ENCODE peak calls at places on chromosomes 11 and 22, in four cellular contexts. One of them, this sample, is unnamed.

GRCh38 chr11:20668844-20669832 is at the start of gene NELL1:
- DNase-seq in H9: peak; percentile 54
- DNase-seq in skeletal muscle cell: no peak
- DNase-seq in NCI-H2081: peak; percentile 45
- DNase-seq in this sample: no peak

GRCh38 chr11:117876049-117876340 is 463 bp downstream of the FXYD6 start:
- DNase-seq in H9: no peak
- DNase-seq in skeletal muscle cell: no peak
- DNase-seq in NCI-H2081: no peak
- DNase-seq in this sample: no peak

GRCh38 chr22:23183107-23183698 is 2.9 kb downstream of the BCR start:
- DNase-seq in H9: peak; percentile 79
- DNase-seq in skeletal muscle cell: peak; percentile 60
- DNase-seq in NCI-H2081: no peak
- DNase-seq in this sample: no peak

GRCh38 chr11:117715801-117716200 is 81.2 kb downstream of the DSCAML1 start:
- DNase-seq in H9: no peak
- DNase-seq in skeletal muscle cell: no peak
- DNase-seq in NCI-H2081: no peak
- DNase-seq in this sample: no peak

GRCh38 chr11:3129181-3129590 is 35.9 kb downstream of the OSBPL5 start:
- DNase-seq in H9: no peak
- DNase-seq in skeletal muscle cell: no peak
- DNase-seq in NCI-H2081: no peak
- DNase-seq in this sample: peak; percentile 55

GRCh38 chr11:107545101-107545514 is 20.4 kb downstream of the ALKBH8 start:
- DNase-seq in H9: no peak
- DNase-seq in skeletal muscle cell: peak; percentile 25
- DNase-seq in NCI-H2081: no peak
- DNase-seq in this sample: no peak

GRCh38 chr11:86184728-86185127 is 59.8 kb upstream of the EED start:
- DNase-seq in H9: no peak
- DNase-seq in skeletal muscle cell: no peak
- DNase-seq in NCI-H2081: no peak
- DNase-seq in this sample: no peak

GRCh38 chr22:34804588-34804987 is 261.4 kb upstream of the ISX start:
- DNase-seq in H9: peak; percentile 46
- DNase-seq in skeletal muscle cell: no peak
- DNase-seq in NCI-H2081: no peak
- DNase-seq in this sample: no peak

GRCh38 chr11:5004429-5005274 is 10.0 kb downstream of the OR51L1 start:
- DNase-seq in H9: peak; percentile 40
- DNase-seq in skeletal muscle cell: peak; percentile 20
- DNase-seq in NCI-H2081: peak; percentile 80
- DNase-seq in this sample: no peak

GRCh38 chr11:83140691-83141455 is 16.1 kb upstream of the PCF11 start:
- DNase-seq in H9: no peak
- DNase-seq in skeletal muscle cell: no peak
- DNase-seq in NCI-H2081: no peak
- DNase-seq in this sample: no peak

GRCh38 chr11:65188486-65188885 is 6.8 kb downstream of the CAPN1 start:
- DNase-seq in H9: no peak
- DNase-seq in skeletal muscle cell: no peak
- DNase-seq in NCI-H2081: no peak
- DNase-seq in this sample: peak; percentile 49

GRCh38 chr11:120055646-120056045 is 82.3 kb downstream of the TRIM29 start:
- DNase-seq in H9: peak; percentile 41
- DNase-seq in skeletal muscle cell: no peak
- DNase-seq in NCI-H2081: no peak
- DNase-seq in this sample: no peak

GRCh38 chr11:61923166-61924015 is 6.0 kb upstream of the RAB3IL1 start:
- DNase-seq in H9: peak; percentile 72
- DNase-seq in skeletal muscle cell: peak; percentile 29
- DNase-seq in NCI-H2081: no peak
- DNase-seq in this sample: peak; percentile 95

GRCh38 chr11:132064987-132065620 is 694.7 kb downstream of the NTM start:
- DNase-seq in H9: no peak
- DNase-seq in skeletal muscle cell: peak; percentile 100
- DNase-seq in NCI-H2081: no peak
- DNase-seq in this sample: no peak

GRCh38 chr11:90705661-90706060 is 482.8 kb upstream of the CHORDC1 start:
- DNase-seq in H9: no peak
- DNase-seq in skeletal muscle cell: no peak
- DNase-seq in NCI-H2081: no peak
- DNase-seq in this sample: no peak

GRCh38 chr11:57473208-57473930 is 13.0 kb downstream of the RTN4RL2 start:
- DNase-seq in H9: no peak
- DNase-seq in skeletal muscle cell: no peak
- DNase-seq in NCI-H2081: no peak
- DNase-seq in this sample: no peak

GRCh38 chr11:2271327-2272240 is 1.2 kb upstream of the ASCL2 start:
- DNase-seq in H9: peak; percentile 37
- DNase-seq in skeletal muscle cell: no peak
- DNase-seq in NCI-H2081: no peak
- DNase-seq in this sample: peak; percentile 60

GRCh38 chr22:37197451-37198289 is 9.6 kb upstream of the C1QTNF6 start:
- DNase-seq in H9: no peak
- DNase-seq in skeletal muscle cell: no peak
- DNase-seq in NCI-H2081: no peak
- DNase-seq in this sample: peak; percentile 89

GRCh38 chr11:7638710-7639642 is 34.3 kb downstream of the CYB5R2 start:
- DNase-seq in H9: no peak
- DNase-seq in skeletal muscle cell: no peak
- DNase-seq in NCI-H2081: no peak
- DNase-seq in this sample: peak; percentile 80

GRCh38 chr11:128042290-128042751 is 545.0 kb downstream of the ETS1 start:
- DNase-seq in H9: no peak
- DNase-seq in skeletal muscle cell: no peak
- DNase-seq in NCI-H2081: no peak
- DNase-seq in this sample: no peak

GRCh38 chr11:67532889-67533288 is 9.6 kb upstream of the CABP2 start:
- DNase-seq in H9: no peak
- DNase-seq in skeletal muscle cell: no peak
- DNase-seq in NCI-H2081: no peak
- DNase-seq in this sample: no peak

GRCh38 chr11:29282088-29282487 is 734.7 kb downstream of the KCNA4 start:
- DNase-seq in H9: no peak
- DNase-seq in skeletal muscle cell: peak; percentile 90
- DNase-seq in NCI-H2081: no peak
- DNase-seq in this sample: no peak

GRCh38 chr22:30314918-30315317 is 11.8 kb downstream of the TBC1D10A start:
- DNase-seq in H9: no peak
- DNase-seq in skeletal muscle cell: no peak
- DNase-seq in NCI-H2081: no peak
- DNase-seq in this sample: no peak

GRCh38 chr11:33777906-33778305 is 3.6 kb upstream of the FBXO3 start:
- DNase-seq in H9: no peak
- DNase-seq in skeletal muscle cell: no peak
- DNase-seq in NCI-H2081: no peak
- DNase-seq in this sample: no peak

GRCh38 chr22:39815882-39816395 is 77.6 kb downstream of the ENTHD1 start:
- DNase-seq in H9: no peak
- DNase-seq in skeletal muscle cell: no peak
- DNase-seq in NCI-H2081: no peak
- DNase-seq in this sample: no peak

GRCh38 chr11:114426280-114426679 is 13.0 kb upstream of the REXO2 start:
- DNase-seq in H9: no peak
- DNase-seq in skeletal muscle cell: no peak
- DNase-seq in NCI-H2081: no peak
- DNase-seq in this sample: no peak

GRCh38 chr11:61334434-61335354 is 1.7 kb downstream of the TKFC start:
- DNase-seq in H9: no peak
- DNase-seq in skeletal muscle cell: no peak
- DNase-seq in NCI-H2081: no peak
- DNase-seq in this sample: peak; percentile 48

GRCh38 chr22:41557401-41558240 is 3.2 kb upstream of the CSDC2 start:
- DNase-seq in H9: peak; percentile 58
- DNase-seq in skeletal muscle cell: peak; percentile 54
- DNase-seq in NCI-H2081: no peak
- DNase-seq in this sample: peak; percentile 88

GRCh38 chr11:22785251-22785650 is 44.4 kb downstream of the SVIP start:
- DNase-seq in H9: no peak
- DNase-seq in skeletal muscle cell: no peak
- DNase-seq in NCI-H2081: no peak
- DNase-seq in this sample: no peak

GRCh38 chr11:86938900-86939880 is 16.0 kb downstream of the FZD4 start:
- DNase-seq in H9: no peak
- DNase-seq in skeletal muscle cell: no peak
- DNase-seq in NCI-H2081: peak; percentile 49
- DNase-seq in this sample: no peak

This sample was measured in sigmoid colon.